ENCODE peak calls at places on chromosomes 1 and 21, in seven cellular contexts. M is colonic mucosa, G is GM06990, P is upper lobe of left lung, D is GM20000, V is fibroblast of lung, O is brain microvascular endothelial cell. A is an unnamed sample.

GRCh38 chr1:59625388-59625787 is 189.4 kb upstream of the HOOK1 start:
- DNase-seq in P (no peak), M (no peak), V (no peak), G (no peak), D (no peak), O (no peak), A (no peak)

GRCh38 chr1:3944621-3944914 is 44.5 kb upstream of the C1orf174 start:
- DNase-seq in O (no peak), V (no peak), G (no peak), M (no peak), P (no peak), D (no peak), A (no peak)

GRCh38 chr1:68128157-68128556 is 77.7 kb upstream of the DIRAS3 start:
- DNase-seq in O (peak; percentile 60), V (peak; percentile 28), D (no peak), M (no peak), G (no peak), P (no peak), A (no peak)

GRCh38 chr21:35399706-35400105 is 350.6 kb upstream of the RUNX1 start:
- DNase-seq in G (no peak), V (no peak), M (no peak), O (no peak), D (no peak), P (no peak), A (no peak)

GRCh38 chr1:219041141-219041540 is 132.5 kb upstream of the LYPLAL1 start:
- DNase-seq in P (no peak), V (peak; percentile 89), D (no peak), G (no peak), M (no peak), O (peak; percentile 83), A (no peak)

GRCh38 chr1:28540651-28541050 is 12.2 kb upstream of the TRNAU1AP start:
- DNase-seq in D (no peak), G (no peak), O (no peak), V (no peak), M (no peak), P (no peak), A (no peak)

GRCh38 chr1:205257735-205258134 is 30.0 kb downstream of the TMCC2 start:
- DNase-seq in P (no peak), M (no peak), G (no peak), D (no peak), O (no peak), V (no peak), A (no peak)

GRCh38 chr1:151972533-151973270 is 21.0 kb downstream of the S100A10 start:
- DNase-seq in P (no peak), D (no peak), O (peak; percentile 79), M (peak; percentile 79), V (peak; percentile 78), G (no peak), A (no peak)

GRCh38 chr21:16330340-16331319 is 600.8 kb downstream of the USP25 start:
- DNase-seq in V (peak; percentile 89), D (peak; percentile 21), O (peak; percentile 71), G (no peak), P (no peak), M (peak; percentile 21), A (peak; percentile 12)

GRCh38 chr1:77687519-77687906 is 5.1 kb upstream of the ZZZ3 start:
- DNase-seq in M (peak; percentile 42), O (peak; percentile 22), V (peak; percentile 25), P (peak; percentile 81), G (peak; percentile 29), D (no peak), A (no peak)

GRCh38 chr1:221576268-221576667 is 165.6 kb downstream of the DUSP10 start:
- DNase-seq in P (no peak), O (peak; percentile 72), V (peak; percentile 83), M (no peak), G (no peak), D (no peak), A (no peak)

GRCh38 chr1:25098717-25099116 is 133.6 kb downstream of the SYF2 start:
- DNase-seq in M (no peak), V (no peak), O (no peak), G (no peak), P (no peak), D (no peak), A (no peak)

GRCh38 chr1:46370214-46370633 is 23.9 kb upstream of the FAAH start:
- DNase-seq in M (no peak), V (no peak), O (peak; percentile 3), G (peak; percentile 15), P (no peak), D (peak; percentile 56), A (peak; percentile 41)

GRCh38 chr1:59367269-59368006 is 70.5 kb downstream of the FGGY start:
- DNase-seq in V (peak; percentile 98), G (no peak), P (no peak), D (no peak), O (peak; percentile 73), M (peak; percentile 24), A (no peak)

GRCh38 chr1:154749078-154749760 is 120.9 kb downstream of the KCNN3 start:
- DNase-seq in P (no peak), O (peak; percentile 65), V (no peak), M (no peak), D (no peak), G (no peak), A (no peak)

GRCh38 chr1:54327386-54328116 is 78.6 kb downstream of the SSBP3 start:
- DNase-seq in V (peak; percentile 55), O (peak; percentile 18), G (no peak), M (no peak), P (no peak), D (no peak), A (no peak)

GRCh38 chr1:1124508-1124785 is 8.6 kb upstream of the C1orf159 start:
- DNase-seq in G (no peak), P (no peak), M (peak; percentile 77), V (no peak), O (no peak), D (no peak), A (no peak)

GRCh38 chr21:37490084-37490483 is 123.5 kb downstream of the DYRK1A start:
- DNase-seq in G (no peak), O (no peak), D (no peak), M (no peak), P (no peak), V (no peak), A (no peak)

GRCh38 chr1:102858695-102859094 is 249.6 kb downstream of the COL11A1 start:
- DNase-seq in D (no peak), M (no peak), V (no peak), O (no peak), G (no peak), P (no peak), A (no peak)

GRCh38 chr21:45420623-45421041 is 15.7 kb downstream of the COL18A1 start:
- DNase-seq in O (no peak), D (no peak), M (no peak), G (no peak), P (no peak), V (no peak), A (no peak)

GRCh38 chr1:245710961-245711903 is 556.4 kb downstream of the KIF26B start:
- DNase-seq in V (no peak), G (no peak), P (peak; percentile 22), M (no peak), D (peak; percentile 1), O (no peak), A (peak; percentile 12)
- TF ChIP-seq CTCF in V (no peak), G (no peak), P (no peak), M (no peak), D (no peak), O (no peak), A (no peak)

GRCh38 chr1:188594542-188595235 is 1765.9 kb downstream of the PLA2G4A start:
- DNase-seq in V (no peak), D (no peak), P (no peak), M (no peak), G (no peak), O (no peak), A (no peak)

GRCh38 chr1:188599313-188599712 is 1770.6 kb downstream of the PLA2G4A start:
- DNase-seq in P (no peak), V (no peak), O (no peak), D (no peak), G (no peak), M (no peak), A (no peak)
- TF ChIP-seq CTCF in P (no peak), V (no peak), O (peak; percentile 14), D (no peak), G (no peak), M (no peak), A (no peak)

GRCh38 chr1:61518670-61519400 is 206.1 kb downstream of the TM2D1 start:
- DNase-seq in V (peak; percentile 6), O (no peak), M (no peak), D (no peak), G (no peak), P (no peak), A (no peak)
- TF ChIP-seq CTCF in V (peak; percentile 13), O (peak; percentile 13), M (no peak), D (no peak), G (no peak), P (no peak), A (no peak)

DNA sequence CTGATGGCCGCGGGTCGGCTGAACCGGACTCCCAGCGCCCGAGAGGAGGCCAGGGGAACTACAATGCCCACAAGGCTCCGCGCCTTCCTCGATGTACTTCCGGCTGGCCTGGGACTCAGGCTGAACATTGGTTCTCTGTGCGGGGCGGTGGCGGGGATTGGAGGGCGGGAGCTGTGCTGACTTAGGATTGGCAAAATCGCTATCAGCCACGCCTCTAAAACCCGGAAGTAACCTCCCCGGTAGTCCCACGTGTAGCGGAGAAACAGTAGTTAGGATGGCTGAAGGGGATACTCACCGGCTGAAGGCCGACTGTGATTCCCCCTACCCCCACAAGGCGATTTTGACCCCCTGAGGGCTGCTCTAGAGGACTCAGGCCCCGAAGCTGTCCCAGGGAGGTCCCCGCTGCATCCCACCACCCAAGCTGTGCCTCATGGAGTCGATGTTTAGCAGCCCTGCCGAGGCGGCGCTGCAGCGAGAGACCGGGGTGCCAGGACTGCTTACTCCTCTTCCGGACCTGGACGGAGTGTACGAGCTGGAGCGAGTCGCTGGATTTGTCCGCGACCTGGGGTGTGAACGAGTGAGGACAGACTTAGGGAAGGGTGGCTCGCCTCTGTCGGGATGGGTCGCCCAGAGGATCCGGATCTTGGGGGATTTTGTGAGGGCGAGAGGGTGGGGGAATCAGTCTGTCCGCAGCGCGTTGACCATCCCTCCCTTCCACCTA is at the start of gene DPH2:
- DNase-seq in G (peak; percentile 91), O (peak; percentile 99), D (peak; percentile 96), V (peak; percentile 97), M (peak; percentile 97), P (peak; percentile 93), A (peak; percentile 99)
- TF ChIP-seq CTCF in G (peak; percentile 28), O (peak; percentile 32), D (no peak), V (peak; percentile 6), M (no peak), P (peak; percentile 26), A (no peak)

GRCh38 chr1:161374373-161374772 is 6.7 kb upstream of the CFAP126 start:
- DNase-seq in M (no peak), D (peak; percentile 17), V (peak; percentile 14), O (peak; percentile 20), P (no peak), G (no peak), A (peak; percentile 36)
- TF ChIP-seq CTCF in M (no peak), D (no peak), V (no peak), O (peak; percentile 61), P (no peak), G (peak; percentile 8), A (no peak)

A was measured in GM13976.